ENCODE peak calls at places on chromosomes 5 and 9, in six cellular contexts. O is endothelial cell; A is right cardiac atrium; Q is NCI-H1105 treated with DMSO at 0.1 percent for 48 hours; V is psoas muscle; S is stimulated activated naive B cell treated with anti-CD40 and anti-IgM and Interleukin-4, amounts not matched to agents 10 μg/mL and 1 μg/mL and 100 μg/mL, for 72 hours. F is an unnamed sample.

GRCh38 chr5:83090169-83090568 is 12.8 kb downstream of the XRCC4 start:
- DNase-seq in V (no peak), A (no peak), Q (no peak), O (no peak), S (no peak), F (no peak)

GRCh38 chr5:142499591-142500384 is 175.0 kb upstream of the SPRY4 start:
- DNase-seq in A (no peak), Q (no peak), O (no peak), V (no peak), S (no peak), F (no peak)

GRCh38 chr5:36261186-36261585 is 19.5 kb upstream of the NADK2 start:
- DNase-seq in A (no peak), Q (no peak), O (no peak), V (no peak), S (no peak), F (no peak)

GRCh38 chr9:7980691-7981289 is 181.2 kb upstream of the DMAC1 start:
- DNase-seq in V (no peak), S (no peak), A (no peak), Q (no peak), O (no peak), F (no peak)

GRCh38 chr5:14793851-14794250 is 77.7 kb downstream of the ANKH start:
- DNase-seq in O (no peak), S (no peak), Q (no peak), A (no peak), V (no peak), F (no peak)

GRCh38 chr5:80076131-80077101 is 41.3 kb downstream of the THBS4 start:
- DNase-seq in V (no peak), A (no peak), Q (no peak), O (no peak), S (no peak), F (no peak)

GRCh38 chr5:30932611-30933010 is 260.9 kb upstream of the CDH6 start:
- DNase-seq in A (no peak), S (no peak), O (no peak), V (no peak), Q (no peak), F (no peak)

GRCh38 chr5:145811834-145812625 is 23.1 kb downstream of the PRELID2 start:
- DNase-seq in A (no peak), S (no peak), O (peak), V (no peak), Q (peak), F (no peak)

GRCh38 chr5:127934791-127935256 is 148.7 kb upstream of the SLC12A2 start:
- DNase-seq in Q (peak), S (no peak), V (no peak), O (no peak), A (no peak), F (no peak)

GRCh38 chr9:32117291-32117690 is 267.2 kb upstream of the ACO1 start:
- DNase-seq in Q (no peak), O (no peak), V (no peak), A (no peak), S (no peak), F (no peak)

GRCh38 chr5:3929799-3930198 is 334.2 kb downstream of the IRX1 start:
- DNase-seq in S (no peak), A (no peak), Q (no peak), O (no peak), V (no peak), F (no peak)

GRCh38 chr5:16856531-16856930 is 79.6 kb downstream of the MYO10 start:
- DNase-seq in V (no peak), Q (no peak), A (no peak), O (no peak), S (no peak), F (no peak)

GRCh38 chr5:122941737-122942136 is 94.8 kb downstream of the PPIC start:
- DNase-seq in A (no peak), O (no peak), S (no peak), Q (no peak), V (no peak), F (no peak)

GRCh38 chr5:160188151-160188967 is 40.9 kb upstream of the FABP6 start:
- DNase-seq in S (no peak), A (peak), V (peak), O (peak), Q (no peak), F (peak)

GRCh38 chr9:85514256-85514655 is 227.5 kb downstream of the AGTPBP1 start:
- DNase-seq in S (no peak), V (no peak), O (no peak), A (no peak), Q (no peak), F (no peak)

GRCh38 chr9:122498883-122499288 is 11.7 kb upstream of the OR1J2 start:
- DNase-seq in O (peak), Q (peak), S (peak), A (no peak), V (no peak), F (no peak)

GRCh38 chr5:132427285-132428146 is 58.0 kb downstream of the SLC22A5 start:
- DNase-seq in A (peak), V (peak), O (no peak), Q (no peak), S (no peak), F (no peak)

GRCh38 chr9:3993783-3994182 is 306.1 kb downstream of the GLIS3 start:
- DNase-seq in O (no peak), A (no peak), S (no peak), Q (no peak), V (no peak), F (no peak)

GRCh38 chr9:77016111-77016525 is 3.3 kb upstream of the FOXB2 start:
- DNase-seq in S (no peak), Q (no peak), V (no peak), O (peak), A (peak), F (no peak)

GRCh38 chr5:84275609-84276008 is 109.1 kb downstream of the EDIL3 start:
- DNase-seq in S (no peak), O (no peak), Q (no peak), A (no peak), V (no peak), F (no peak)

GRCh38 chr5:33828611-33829286 is 63.0 kb downstream of the ADAMTS12 start:
- DNase-seq in S (no peak), O (no peak), V (no peak), A (no peak), Q (no peak), F (no peak)

GRCh38 chr9:133558191-133559126 is 24.0 kb downstream of the ADAMTSL2 start:
- DNase-seq in S (peak), V (no peak), O (peak), Q (no peak), A (peak), F (no peak)

GRCh38 chr9:88026133-88026510 is 51.8 kb upstream of the CDK20 start:
- DNase-seq in A (no peak), Q (no peak), O (no peak), S (no peak), V (no peak), F (no peak)

GRCh38 chr9:112184211-112184610 is 9.1 kb upstream of the SUSD1 start:
- DNase-seq in V (no peak), O (no peak), A (no peak), S (no peak), Q (no peak), F (no peak)

GRCh38 chr5:34547300-34548085 is 108.6 kb upstream of the RAI14 start:
- DNase-seq in V (no peak), O (no peak), S (no peak), Q (no peak), A (no peak), F (no peak)

GRCh38 chr5:59322058-59322457 is 571.5 kb downstream of the PDE4D start:
- DNase-seq in V (no peak), Q (no peak), A (no peak), S (no peak), O (no peak), F (no peak)

GRCh38 chr9:8401961-8402701 is 602.6 kb upstream of the DMAC1 start:
- DNase-seq in O (no peak), A (no peak), S (no peak), V (no peak), Q (no peak), F (no peak)

GRCh38 chr9:36566813-36567217 is 5.9 kb upstream of the MELK start:
- DNase-seq in A (no peak), O (no peak), V (peak), Q (no peak), S (no peak), F (peak)

GRCh38 chr5:126454081-126454480 is 30.9 kb downstream of the GRAMD2B start:
- DNase-seq in V (peak), O (no peak), Q (no peak), S (no peak), A (peak), F (peak)

GRCh38 chr9:90112791-90113190 is 508.0 kb downstream of the GADD45G start:
- DNase-seq in A (no peak), O (no peak), S (no peak), Q (no peak), V (no peak), F (no peak)

GRCh38 chr5:122073023-122073422 is 5.0 kb downstream of the LOX start:
- DNase-seq in O (no peak), A (no peak), Q (no peak), V (no peak), S (no peak), F (no peak)

F was measured in sciatic nerve.